ENCODE peak calls at places on chromosomes 7 and 10, in six cellular contexts. One of them, this sample, is unnamed.

GRCh38 chr7:40306596-40306995 is 171.8 kb downstream of the SUGCT start:
- DNase-seq in neural progenitor cell: no peak
- DNase-seq in kidney: no peak
- DNase-seq in fibroblast of pulmonary artery: peak
- DNase-seq in foreskin fibroblast: peak
- DNase-seq in endothelial cell: no peak
- DNase-seq in this sample: no peak

GRCh38 chr7:20280475-20281351 is 50.0 kb upstream of the ITGB8 start:
- DNase-seq in kidney: no peak
- DNase-seq in fibroblast of pulmonary artery: peak
- DNase-seq in neural progenitor cell: no peak
- DNase-seq in foreskin fibroblast: peak
- DNase-seq in endothelial cell: no peak
- DNase-seq in this sample: no peak

GRCh38 chr7:87110778-87111177 is 41.5 kb upstream of the DMTF1 start:
- DNase-seq in fibroblast of pulmonary artery: peak
- DNase-seq in kidney: no peak
- DNase-seq in endothelial cell: no peak
- DNase-seq in neural progenitor cell: no peak
- DNase-seq in foreskin fibroblast: peak
- DNase-seq in this sample: no peak

GRCh38 chr10:114375082-114375481 is 29.2 kb downstream of the AFAP1L2 start:
- DNase-seq in foreskin fibroblast: no peak
- DNase-seq in neural progenitor cell: no peak
- DNase-seq in fibroblast of pulmonary artery: peak
- DNase-seq in kidney: no peak
- DNase-seq in endothelial cell: no peak
- DNase-seq in this sample: no peak

GRCh38 chr10:80204193-80204714 is 1.1 kb downstream of the ANXA11 start:
- DNase-seq in kidney: no peak
- DNase-seq in endothelial cell: no peak
- DNase-seq in foreskin fibroblast: peak
- DNase-seq in fibroblast of pulmonary artery: no peak
- DNase-seq in neural progenitor cell: peak
- DNase-seq in this sample: no peak

GRCh38 chr10:77555591-77556212 is 81.9 kb downstream of the KCNMA1 start:
- DNase-seq in foreskin fibroblast: peak
- DNase-seq in fibroblast of pulmonary artery: peak
- DNase-seq in endothelial cell: no peak
- DNase-seq in kidney: no peak
- DNase-seq in neural progenitor cell: no peak
- DNase-seq in this sample: no peak

GRCh38 chr10:58529077-58529728 is 16.5 kb downstream of the BICC1 start:
- DNase-seq in neural progenitor cell: no peak
- DNase-seq in endothelial cell: no peak
- DNase-seq in fibroblast of pulmonary artery: no peak
- DNase-seq in foreskin fibroblast: no peak
- DNase-seq in kidney: no peak
- DNase-seq in this sample: no peak

GRCh38 chr7:155456772-155457543 is 971 bp upstream of the EN2 start:
- DNase-seq in fibroblast of pulmonary artery: peak
- DNase-seq in neural progenitor cell: peak
- DNase-seq in kidney: peak
- DNase-seq in endothelial cell: peak
- DNase-seq in foreskin fibroblast: peak
- DNase-seq in this sample: peak

GRCh38 chr7:146661929-146662328 is 545.3 kb downstream of the CNTNAP2 start:
- DNase-seq in fibroblast of pulmonary artery: no peak
- DNase-seq in endothelial cell: no peak
- DNase-seq in neural progenitor cell: no peak
- DNase-seq in foreskin fibroblast: no peak
- DNase-seq in kidney: no peak
- DNase-seq in this sample: no peak

GRCh38 chr10:1366811-1367425 is 310.7 kb downstream of the WDR37 start:
- DNase-seq in foreskin fibroblast: no peak
- DNase-seq in kidney: no peak
- DNase-seq in endothelial cell: no peak
- DNase-seq in neural progenitor cell: no peak
- DNase-seq in fibroblast of pulmonary artery: no peak
- DNase-seq in this sample: no peak

GRCh38 chr10:69800109-69800508 is 1.6 kb upstream of the COL13A1 start:
- DNase-seq in neural progenitor cell: peak
- DNase-seq in kidney: no peak
- DNase-seq in endothelial cell: peak
- DNase-seq in fibroblast of pulmonary artery: peak
- DNase-seq in foreskin fibroblast: peak
- DNase-seq in this sample: peak

GRCh38 chr10:76086571-76087260 is 655.3 kb downstream of the LRMDA start:
- DNase-seq in kidney: peak
- DNase-seq in endothelial cell: peak
- DNase-seq in foreskin fibroblast: peak
- DNase-seq in neural progenitor cell: peak
- DNase-seq in fibroblast of pulmonary artery: peak
- DNase-seq in this sample: peak

GRCh38 chr10:86918022-86918471 is 39.4 kb downstream of the MMRN2 start:
- DNase-seq in endothelial cell: no peak
- DNase-seq in kidney: no peak
- DNase-seq in foreskin fibroblast: peak
- DNase-seq in neural progenitor cell: no peak
- DNase-seq in fibroblast of pulmonary artery: peak
- DNase-seq in this sample: no peak

GRCh38 chr7:103487419-103487818 is 41.4 kb upstream of the SLC26A5 start:
- DNase-seq in neural progenitor cell: no peak
- DNase-seq in fibroblast of pulmonary artery: no peak
- DNase-seq in endothelial cell: no peak
- DNase-seq in kidney: no peak
- DNase-seq in foreskin fibroblast: no peak
- DNase-seq in this sample: no peak

GRCh38 chr10:68594405-68594804 is 34.3 kb downstream of the TET1 start:
- DNase-seq in endothelial cell: no peak
- DNase-seq in neural progenitor cell: no peak
- DNase-seq in fibroblast of pulmonary artery: peak
- DNase-seq in foreskin fibroblast: peak
- DNase-seq in kidney: no peak
- DNase-seq in this sample: no peak

GRCh38 chr10:89684604-89685003 is 16.8 kb upstream of the KIF20B start:
- DNase-seq in foreskin fibroblast: peak
- DNase-seq in neural progenitor cell: no peak
- DNase-seq in kidney: no peak
- DNase-seq in fibroblast of pulmonary artery: peak
- DNase-seq in endothelial cell: no peak
- DNase-seq in this sample: no peak

GRCh38 chr7:69228212-69228811 is 370.0 kb upstream of the AUTS2 start:
- DNase-seq in kidney: no peak
- DNase-seq in endothelial cell: no peak
- DNase-seq in foreskin fibroblast: no peak
- DNase-seq in neural progenitor cell: no peak
- DNase-seq in fibroblast of pulmonary artery: no peak
- DNase-seq in this sample: no peak

GRCh38 chr7:132055331-132056120 is 499.1 kb upstream of the PODXL start:
- DNase-seq in foreskin fibroblast: no peak
- DNase-seq in neural progenitor cell: no peak
- DNase-seq in endothelial cell: no peak
- DNase-seq in kidney: no peak
- DNase-seq in fibroblast of pulmonary artery: no peak
- DNase-seq in this sample: no peak

GRCh38 chr10:113007821-113008220 is 57.8 kb downstream of the TCF7L2 start:
- DNase-seq in fibroblast of pulmonary artery: peak
- DNase-seq in kidney: no peak
- DNase-seq in foreskin fibroblast: peak
- DNase-seq in neural progenitor cell: no peak
- DNase-seq in endothelial cell: no peak
- DNase-seq in this sample: no peak

GRCh38 chr10:130750441-130750840 is 561.1 kb downstream of the TCERG1L start:
- DNase-seq in foreskin fibroblast: no peak
- DNase-seq in endothelial cell: no peak
- DNase-seq in kidney: peak
- DNase-seq in neural progenitor cell: no peak
- DNase-seq in fibroblast of pulmonary artery: no peak
- DNase-seq in this sample: no peak

GRCh38 chr10:11073410-11073809 is 55.7 kb downstream of the CELF2 start:
- DNase-seq in endothelial cell: no peak
- DNase-seq in neural progenitor cell: no peak
- DNase-seq in foreskin fibroblast: no peak
- DNase-seq in kidney: no peak
- DNase-seq in fibroblast of pulmonary artery: no peak
- DNase-seq in this sample: no peak

GRCh38 chr7:38374507-38374906 is 101.1 kb upstream of the TARP start:
- DNase-seq in kidney: no peak
- DNase-seq in neural progenitor cell: peak
- DNase-seq in fibroblast of pulmonary artery: peak
- DNase-seq in endothelial cell: peak
- DNase-seq in foreskin fibroblast: peak
- DNase-seq in this sample: peak

GRCh38 chr7:87567052-87567451 is 33.6 kb downstream of the ABCB1 start:
- DNase-seq in neural progenitor cell: no peak
- DNase-seq in fibroblast of pulmonary artery: no peak
- DNase-seq in kidney: no peak
- DNase-seq in foreskin fibroblast: no peak
- DNase-seq in endothelial cell: no peak
- DNase-seq in this sample: no peak

GRCh38 chr10:93334901-93335312 is 147.2 kb downstream of the MYOF start:
- DNase-seq in endothelial cell: no peak
- DNase-seq in kidney: no peak
- DNase-seq in fibroblast of pulmonary artery: no peak
- DNase-seq in neural progenitor cell: no peak
- DNase-seq in foreskin fibroblast: peak
- DNase-seq in this sample: no peak

GRCh38 chr7:33722383-33723096 is 182.8 kb upstream of the BMPER start:
- DNase-seq in fibroblast of pulmonary artery: peak
- DNase-seq in kidney: no peak
- DNase-seq in endothelial cell: no peak
- DNase-seq in neural progenitor cell: peak
- DNase-seq in foreskin fibroblast: peak
- DNase-seq in this sample: peak

GRCh38 chr10:69439813-69440506 is 11.3 kb upstream of the TSPAN15 start:
- DNase-seq in kidney: no peak
- DNase-seq in foreskin fibroblast: peak
- DNase-seq in fibroblast of pulmonary artery: peak
- DNase-seq in neural progenitor cell: peak
- DNase-seq in endothelial cell: no peak
- DNase-seq in this sample: no peak

GRCh38 chr10:101578803-101579515 is 9.1 kb downstream of the POLL start:
- DNase-seq in fibroblast of pulmonary artery: no peak
- DNase-seq in kidney: no peak
- DNase-seq in foreskin fibroblast: no peak
- DNase-seq in endothelial cell: no peak
- DNase-seq in neural progenitor cell: no peak
- DNase-seq in this sample: no peak

DNA sequence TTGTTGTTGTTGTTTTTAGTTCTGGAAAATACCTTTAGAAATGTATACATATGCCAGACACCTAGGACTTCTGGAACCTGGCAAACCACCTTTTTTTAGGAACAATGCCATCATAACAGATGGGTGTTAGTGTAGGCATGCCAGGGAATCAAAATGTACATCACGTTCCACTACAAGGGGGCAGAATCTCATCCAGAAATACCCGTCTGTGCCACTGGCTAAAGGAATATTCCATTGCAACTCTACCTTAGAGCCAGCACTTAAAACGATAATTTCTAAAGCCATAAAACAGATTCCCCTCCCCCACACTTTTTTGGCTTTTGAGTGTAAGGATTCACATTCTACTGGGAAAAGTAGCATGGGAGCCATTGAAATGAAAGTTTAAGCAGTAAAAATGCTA is 239.8 kb downstream of the ETV1 start:
- DNase-seq in fibroblast of pulmonary artery: no peak
- DNase-seq in endothelial cell: no peak
- DNase-seq in foreskin fibroblast: no peak
- DNase-seq in neural progenitor cell: no peak
- DNase-seq in kidney: no peak
- DNase-seq in this sample: no peak
- TF ChIP-seq CTCF in fibroblast of pulmonary artery: no peak
- TF ChIP-seq CTCF in endothelial cell: no peak
- TF ChIP-seq CTCF in foreskin fibroblast: no peak
- TF ChIP-seq CTCF in neural progenitor cell: no peak
- TF ChIP-seq CTCF in kidney: no peak
- TF ChIP-seq CTCF in this sample: no peak

DNA sequence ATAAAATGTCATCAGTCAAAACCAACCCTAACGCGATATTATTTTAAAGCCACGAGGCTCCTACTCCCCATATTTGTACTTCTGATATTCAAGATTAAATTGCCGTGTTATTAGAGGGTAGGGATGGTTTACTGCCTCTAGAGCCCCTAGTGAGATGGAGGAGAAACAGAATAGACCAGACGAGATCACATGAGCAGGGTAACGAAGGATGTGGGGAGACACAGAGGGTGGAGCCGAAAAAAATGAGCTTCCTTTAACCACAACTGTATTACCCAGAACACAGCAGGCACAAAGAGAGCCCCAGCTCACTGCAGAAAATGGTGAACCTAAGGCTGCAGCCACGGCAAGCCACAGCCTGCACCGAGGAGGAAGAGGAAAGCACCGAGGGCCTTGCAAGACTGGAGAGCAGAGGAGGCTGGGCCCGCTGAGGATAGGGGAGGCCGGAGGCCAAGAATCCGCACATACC is 14.3 kb downstream of the ZC3HAV1 start:
- DNase-seq in kidney: no peak
- DNase-seq in neural progenitor cell: no peak
- DNase-seq in foreskin fibroblast: no peak
- DNase-seq in fibroblast of pulmonary artery: no peak
- DNase-seq in endothelial cell: no peak
- DNase-seq in this sample: no peak
- TF ChIP-seq CTCF in kidney: no peak
- TF ChIP-seq CTCF in neural progenitor cell: no peak
- TF ChIP-seq CTCF in foreskin fibroblast: no peak
- TF ChIP-seq CTCF in fibroblast of pulmonary artery: no peak
- TF ChIP-seq CTCF in endothelial cell: no peak
- TF ChIP-seq CTCF in this sample: no peak

GRCh38 chr7:30469303-30469702 is 9.3 kb downstream of the NOD1 start:
- DNase-seq in endothelial cell: peak
- DNase-seq in foreskin fibroblast: peak
- DNase-seq in neural progenitor cell: peak
- DNase-seq in fibroblast of pulmonary artery: peak
- DNase-seq in kidney: no peak
- DNase-seq in this sample: peak
- TF ChIP-seq CTCF in endothelial cell: no peak
- TF ChIP-seq CTCF in foreskin fibroblast: peak
- TF ChIP-seq CTCF in neural progenitor cell: peak
- TF ChIP-seq CTCF in fibroblast of pulmonary artery: peak
- TF ChIP-seq CTCF in kidney: peak
- TF ChIP-seq CTCF in this sample: no peak

DNA sequence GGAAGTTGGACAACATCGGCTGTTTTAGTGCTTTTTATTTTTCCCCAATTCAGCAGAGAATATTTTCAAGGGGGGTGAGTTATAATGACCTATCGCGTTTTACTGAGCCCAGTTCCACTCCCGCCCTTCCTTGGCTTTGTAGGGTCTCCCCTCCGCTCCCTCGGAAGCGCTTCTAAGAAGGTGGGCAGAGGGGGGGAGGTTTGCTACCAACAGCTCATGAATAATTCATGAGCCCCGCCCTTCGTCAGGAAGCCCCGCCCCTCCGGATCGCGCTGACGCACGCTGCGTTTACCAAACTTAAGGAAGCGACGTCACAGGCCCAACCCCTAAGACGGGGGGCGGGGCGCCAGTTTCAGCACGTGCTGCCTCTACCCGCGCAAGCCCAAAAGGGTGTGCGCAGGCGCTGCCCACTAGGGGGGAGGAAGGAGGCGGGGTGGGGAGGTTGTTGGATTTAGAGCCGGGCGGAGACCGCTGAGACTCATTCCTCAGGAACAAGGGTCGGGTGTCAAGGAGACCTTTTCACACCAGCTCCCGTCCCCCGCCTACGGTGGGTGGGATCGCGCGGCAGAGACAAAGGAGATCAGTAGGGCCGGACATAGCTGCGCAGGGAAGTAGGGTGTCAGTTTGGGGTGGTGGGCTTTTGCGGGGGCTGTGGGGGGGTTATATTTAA is 529 bp upstream of the MEPCE start:
- DNase-seq in foreskin fibroblast: peak
- DNase-seq in fibroblast of pulmonary artery: peak
- DNase-seq in endothelial cell: peak
- DNase-seq in kidney: peak
- DNase-seq in neural progenitor cell: peak
- DNase-seq in this sample: peak
- TF ChIP-seq CTCF in foreskin fibroblast: no peak
- TF ChIP-seq CTCF in fibroblast of pulmonary artery: no peak
- TF ChIP-seq CTCF in endothelial cell: no peak
- TF ChIP-seq CTCF in kidney: no peak
- TF ChIP-seq CTCF in neural progenitor cell: no peak
- TF ChIP-seq CTCF in this sample: no peak